ENCODE peak calls at places on chromosome 4, in seven cellular contexts. B is heart left ventricle; L is cardiac muscle cell; S is kidney; Y is K562; T is CD4-positive, alpha-beta T cell; H is mesothelial cell of epicardium. Z is an unnamed sample.

GRCh38 chr4:36024901-36025610 is 219.3 kb downstream of the ARAP2 start:
- DNase-seq in S (no peak), L (no peak), B (no peak), T (no peak), Y (no peak), H (no peak), Z (no peak)

GRCh38 chr4:116925900-116926457 is 159.4 kb downstream of the TRAM1L1 start:
- DNase-seq in S (peak), L (no peak), T (no peak), B (no peak), Y (no peak), H (peak), Z (no peak)

GRCh38 chr4:69907151-69907550 is 23.7 kb upstream of the CSN1S1 start:
- DNase-seq in S (no peak), T (no peak), L (peak), Y (no peak), B (no peak), H (no peak), Z (no peak)

GRCh38 chr4:112075129-112075753 is 70.0 kb upstream of the FAM241A start:
- DNase-seq in H (no peak), L (peak), S (no peak), Y (peak), B (no peak), T (no peak), Z (peak)

GRCh38 chr4:80307183-80307735 is 28.3 kb upstream of the CFAP299 start:
- DNase-seq in S (no peak), B (no peak), H (no peak), T (no peak), L (peak), Y (no peak), Z (no peak)

GRCh38 chr4:39181905-39182638 is at the start of gene WDR19:
- DNase-seq in B (peak), S (peak), H (peak), T (peak), Y (peak), L (peak), Z (peak)

GRCh38 chr4:182916483-182917181 is 554 bp downstream of the DCTD start:
- DNase-seq in Y (peak), T (peak), L (peak), B (peak), H (no peak), S (peak), Z (peak)

GRCh38 chr4:123505457-123506310 is 109.1 kb downstream of the SPRY1 start:
- DNase-seq in Y (peak), H (peak), T (no peak), B (peak), L (peak), S (peak), Z (peak)

GRCh38 chr4:126611900-126612299 is 1020.9 kb upstream of the INTU start:
- DNase-seq in B (no peak), S (no peak), L (peak), Y (no peak), H (no peak), T (no peak), Z (no peak)

GRCh38 chr4:168553714-168554370 is 57.0 kb downstream of the PALLD start:
- DNase-seq in T (no peak), B (no peak), S (no peak), Y (no peak), H (no peak), L (no peak), Z (no peak)

GRCh38 chr4:148376151-148376550 is 66.1 kb downstream of the NR3C2 start:
- DNase-seq in Y (no peak), S (no peak), B (peak), T (peak), L (peak), H (no peak), Z (peak)

GRCh38 chr4:152161676-152162330 is 374.1 kb downstream of the FBXW7 start:
- DNase-seq in T (no peak), L (no peak), B (no peak), H (no peak), Y (no peak), S (no peak), Z (no peak)

GRCh38 chr4:142271832-142272231 is 574.3 kb downstream of the INPP4B start:
- DNase-seq in B (no peak), Y (no peak), L (no peak), H (no peak), T (no peak), S (no peak), Z (no peak)
- TF ChIP-seq CTCF in B (no peak), Y (no peak), L (no peak), H (no peak), T (no peak), S (no peak), Z (no peak)

GRCh38 chr4:158209825-158210807 is at the start of gene TMEM144:
- DNase-seq in Y (peak), T (no peak), L (peak), S (peak), B (peak), H (peak), Z (peak)
- TF ChIP-seq CTCF in Y (peak), T (no peak), L (peak), S (no peak), B (no peak), H (no peak), Z (no peak)

DNA sequence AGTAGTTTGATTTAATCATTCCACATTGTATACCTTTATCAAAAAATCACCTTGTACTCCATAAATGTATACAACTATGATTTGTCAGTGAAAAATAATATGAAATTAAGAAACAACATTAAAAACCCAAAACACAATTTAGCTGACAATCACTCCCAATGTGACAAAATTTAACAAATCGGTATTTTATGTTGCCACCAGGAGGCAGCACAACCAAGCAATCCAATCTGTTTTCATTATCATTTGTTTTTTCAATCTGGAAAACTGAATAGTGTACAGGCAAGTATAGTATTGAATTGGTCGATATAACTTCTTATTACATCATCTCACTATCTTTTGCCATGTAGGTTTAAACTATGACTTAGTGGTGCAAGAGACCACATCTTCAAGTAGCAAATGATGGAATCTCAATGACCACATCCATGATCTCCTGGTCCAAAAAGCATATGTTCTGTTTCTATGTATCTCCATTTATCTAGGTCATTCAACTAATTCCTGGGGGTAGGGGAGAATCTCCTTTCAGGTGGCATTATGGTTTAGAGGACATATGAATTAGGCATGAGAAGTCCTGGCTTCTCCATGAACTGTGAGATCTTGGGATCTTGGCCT is 112.8 kb upstream of the AGA start:
- DNase-seq in S (no peak), L (peak), B (no peak), H (no peak), Y (peak), T (no peak), Z (peak)
- TF ChIP-seq CTCF in S (peak), L (peak), B (peak), H (peak), Y (peak), T (peak), Z (peak)

GRCh38 chr4:158163941-158164665 is 8.7 kb downstream of the GASK1B start:
- DNase-seq in Y (no peak), B (no peak), T (no peak), S (no peak), L (no peak), H (no peak), Z (no peak)
- TF ChIP-seq CTCF in Y (no peak), B (no peak), T (no peak), S (no peak), L (peak), H (no peak), Z (no peak)

GRCh38 chr4:26191353-26191752 is 129.5 kb upstream of the RBPJ start:
- DNase-seq in B (no peak), T (no peak), Y (no peak), H (no peak), S (no peak), L (no peak), Z (no peak)
- TF ChIP-seq CTCF in B (no peak), T (no peak), Y (no peak), H (no peak), S (no peak), L (no peak), Z (no peak)

GRCh38 chr4:37674446-37674845 is 11.7 kb downstream of the RELL1 start:
- DNase-seq in L (no peak), B (no peak), S (no peak), H (no peak), Y (no peak), T (no peak), Z (no peak)
- TF ChIP-seq CTCF in L (no peak), B (no peak), S (no peak), H (no peak), Y (no peak), T (no peak), Z (no peak)

GRCh38 chr4:154044118-154044517 is 255.2 kb upstream of the SFRP2 start:
- DNase-seq in T (no peak), L (no peak), Y (no peak), S (no peak), H (no peak), B (no peak), Z (no peak)

GRCh38 chr4:154045086-154045485 is 256.2 kb upstream of the SFRP2 start:
- DNase-seq in B (no peak), H (no peak), T (no peak), L (no peak), S (no peak), Y (no peak), Z (no peak)

DNA sequence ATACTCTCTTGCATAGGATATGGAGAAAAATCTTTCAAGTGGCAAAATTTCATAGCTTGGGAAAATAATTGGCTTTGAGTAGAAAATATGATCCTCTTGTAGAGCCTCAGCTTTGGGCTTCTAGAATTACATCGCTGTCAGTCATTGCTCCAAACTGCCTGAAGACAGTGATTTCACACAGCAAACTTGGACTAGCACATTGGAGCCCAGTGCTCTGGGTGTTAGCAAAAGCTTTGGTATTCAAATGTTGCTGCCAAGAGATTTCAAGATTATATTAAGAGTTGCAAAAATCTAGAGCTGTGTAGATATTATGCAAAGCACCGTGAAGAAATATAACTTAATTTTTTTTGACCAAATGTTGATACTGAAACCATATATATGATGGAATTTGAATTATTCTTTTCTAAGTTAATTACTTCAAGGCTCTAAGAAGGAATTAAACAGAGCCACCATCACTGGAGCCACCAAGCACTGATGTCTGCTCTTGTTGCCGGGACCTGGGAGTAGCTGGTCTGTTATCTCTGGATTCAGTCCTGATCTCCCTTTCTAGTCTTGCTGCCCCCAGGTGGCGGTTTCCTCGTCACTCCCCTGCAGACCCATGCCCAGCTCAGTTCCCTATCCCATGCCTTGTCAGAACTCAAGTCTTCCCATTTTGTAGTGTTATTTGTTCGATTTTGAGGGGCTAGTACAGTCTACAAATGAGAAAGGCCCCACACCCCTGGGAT is 260.7 kb upstream of the SFRP2 start:
- DNase-seq in B (no peak), T (no peak), L (peak), S (no peak), Y (peak), H (no peak), Z (peak)
- TF ChIP-seq CTCF in B (no peak), T (no peak), L (no peak), S (no peak), Y (peak), H (no peak), Z (no peak)

DNA sequence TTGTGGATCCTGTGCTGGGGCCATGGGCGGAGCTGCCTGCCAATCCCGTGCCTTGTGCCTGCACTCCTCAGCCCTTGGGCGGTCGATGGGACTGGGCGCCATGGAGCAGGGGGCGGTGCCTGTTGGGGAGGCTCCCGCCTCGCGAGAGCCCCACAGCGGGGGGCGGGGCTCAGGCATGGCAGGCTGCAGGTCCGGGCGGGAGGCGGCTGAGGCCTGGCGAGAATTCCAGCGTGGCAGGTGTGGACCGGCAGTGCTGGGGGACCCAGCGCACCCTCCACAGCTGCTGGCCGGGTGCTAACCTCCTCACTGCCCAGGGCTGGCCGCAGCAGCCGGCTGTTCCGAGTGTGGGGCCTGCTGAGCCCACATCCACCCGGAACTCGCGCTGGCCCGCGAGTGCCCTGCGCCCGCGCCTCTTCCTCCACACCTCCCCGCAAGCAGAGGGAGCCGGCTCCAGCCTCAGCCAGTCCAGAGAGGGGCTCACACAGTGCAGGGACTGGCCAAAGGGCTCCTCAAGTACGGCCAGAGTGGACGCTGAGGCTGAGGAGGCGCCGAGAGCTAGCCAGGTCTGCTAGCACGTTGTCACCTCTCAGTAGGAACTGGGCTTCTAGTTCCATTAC is 85.9 kb downstream of the GBA3 start:
- DNase-seq in T (no peak), L (no peak), H (no peak), S (peak), B (no peak), Y (peak), Z (no peak)
- TF ChIP-seq CTCF in T (no peak), L (no peak), H (no peak), S (no peak), B (no peak), Y (no peak), Z (no peak)

DNA sequence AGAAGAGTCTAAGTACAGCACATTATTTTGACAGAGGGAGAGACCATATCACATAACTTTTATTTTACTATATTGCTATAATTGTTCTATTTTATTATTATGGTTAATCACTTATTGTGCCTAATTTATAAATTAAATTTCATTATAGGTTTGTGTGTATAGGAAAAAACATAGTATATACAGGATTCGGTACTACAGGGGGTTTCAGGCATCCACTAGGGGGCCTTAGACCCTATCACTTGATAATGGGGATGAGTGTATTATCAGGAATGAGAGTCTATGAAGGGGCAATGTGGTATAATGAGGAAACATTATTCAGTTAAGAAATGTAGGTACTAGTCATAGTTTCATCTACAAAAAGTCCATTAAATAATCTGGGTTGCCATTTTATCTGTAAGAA is 833.1 kb downstream of the C4orf33 start:
- DNase-seq in T (no peak), S (no peak), Y (no peak), B (no peak), H (no peak), L (no peak), Z (no peak)
- TF ChIP-seq CTCF in T (no peak), S (peak), Y (no peak), B (no peak), H (no peak), L (no peak), Z (no peak)

Z was measured in activated CD8-positive, alpha-beta T cell treated with anti-CD3 and anti-CD28 coated beads for 36 hours.